ENCODE peak calls at places on chromosomes 13 and 19, in four cellular contexts. Q, N, T and I are unnamed samples.

GRCh38 chr13:88541993-88542392 is 870.8 kb downstream of the SLITRK5 start:
- DNase-seq in N (no peak), T (no peak), Q (no peak), I (no peak)

GRCh38 chr13:69935043-69935442 is 172.6 kb upstream of the ATXN8OS start:
- DNase-seq in N (peak; percentile 5), T (no peak), Q (peak; percentile 0), I (peak; percentile 76)

GRCh38 chr13:19927117-19927734 is 31.3 kb upstream of the ZMYM2 start:
- DNase-seq in N (peak; percentile 21), T (peak; percentile 24), Q (no peak), I (peak; percentile 75)

GRCh38 chr19:47228168-47228936 is 2.6 kb downstream of the BBC3 start:
- DNase-seq in N (peak; percentile 69), T (no peak), Q (peak; percentile 81), I (peak; percentile 59)

GRCh38 chr19:48445256-48445605 is 552 bp upstream of the GRWD1 start:
- DNase-seq in Q (peak; percentile 85), N (peak; percentile 82), T (peak; percentile 93), I (peak; percentile 81)

GRCh38 chr19:23882493-23882892 is 32.2 kb upstream of the ZNF726 start:
- DNase-seq in Q (no peak), T (no peak), N (peak; percentile 69), I (no peak)

GRCh38 chr19:45087531-45087930 is 5.4 kb upstream of the PPP1R37 start:
- DNase-seq in N (no peak), T (no peak), Q (no peak), I (no peak)

GRCh38 chr19:10603084-10603872 is 16.2 kb upstream of the AP1M2 start:
- DNase-seq in Q (peak; percentile 49), T (no peak), N (no peak), I (peak; percentile 92)

GRCh38 chr13:88176231-88176630 is 505.1 kb downstream of the SLITRK5 start:
- DNase-seq in N (no peak), Q (no peak), T (no peak), I (no peak)

GRCh38 chr19:10408511-10409291 is 5.4 kb upstream of the CDC37 start:
- DNase-seq in N (no peak), T (no peak), Q (no peak), I (no peak)

GRCh38 chr19:10568444-10568825 is 344 bp downstream of the CDKN2D start:
- DNase-seq in Q (peak; percentile 66), T (no peak), N (no peak), I (peak; percentile 66)

GRCh38 chr19:3975144-3975543 is 4.2 kb upstream of the DAPK3 start:
- DNase-seq in T (no peak), Q (no peak), N (no peak), I (no peak)

GRCh38 chr13:108855737-108856387 is 226.5 kb downstream of the MYO16 start:
- DNase-seq in N (no peak), Q (no peak), T (no peak), I (no peak)

GRCh38 chr13:23506071-23506820 is 64.0 kb upstream of the TNFRSF19 start:
- DNase-seq in T (peak; percentile 72), Q (no peak), N (no peak), I (peak; percentile 11)

GRCh38 chr19:58009666-58010301 is 7.2 kb upstream of the ZNF606 start:
- DNase-seq in T (peak; percentile 81), Q (peak; percentile 64), N (no peak), I (no peak)

GRCh38 chr13:112325142-112325808 is 50.9 kb upstream of the SPACA7 start:
- DNase-seq in Q (no peak), T (no peak), N (no peak), I (no peak)

GRCh38 chr13:105894711-105895110 is 640.8 kb downstream of the EFNB2 start:
- DNase-seq in Q (no peak), N (no peak), T (no peak), I (no peak)

GRCh38 chr13:75537401-75538365 is at the start of gene COMMD6:
- DNase-seq in N (peak; percentile 72), T (peak; percentile 92), Q (peak; percentile 83), I (peak; percentile 91)

GRCh38 chr19:38385804-38386257 is 2.0 kb downstream of the GGN start:
- DNase-seq in Q (no peak), N (no peak), T (no peak), I (no peak)

GRCh38 chr19:15701757-15702589 is 25.9 kb upstream of the OR10H2 start:
- DNase-seq in Q (no peak), T (no peak), N (peak; percentile 76), I (no peak)

GRCh38 chr13:112885782-112886268 is 83.2 kb upstream of the MCF2L start:
- DNase-seq in N (peak; percentile 71), Q (peak; percentile 63), T (peak; percentile 88), I (no peak)

GRCh38 chr13:96034662-96035061 is 18.5 kb downstream of the UGGT2 start:
- DNase-seq in T (no peak), N (no peak), Q (no peak), I (no peak)

GRCh38 chr13:59472134-59472533 is 691.6 kb downstream of the DIAPH3 start:
- DNase-seq in Q (no peak), T (peak; percentile 47), N (no peak), I (no peak)

GRCh38 chr13:39377699-39378098 is 225.3 kb downstream of the LHFPL6 start:
- DNase-seq in N (no peak), T (no peak), Q (no peak), I (no peak)

GRCh38 chr13:48492123-48493075 is 40.5 kb downstream of the RCBTB2 start:
- DNase-seq in Q (peak; percentile 53), T (no peak), N (no peak), I (peak; percentile 98)

GRCh38 chr13:113297370-113297871 is 382 bp downstream of the LAMP1 start:
- DNase-seq in Q (peak; percentile 40), N (no peak), T (peak; percentile 18), I (peak; percentile 74)

GRCh38 chr19:39192846-39193245 is 3.9 kb upstream of the NCCRP1 start:
- DNase-seq in T (no peak), Q (no peak), N (no peak), I (no peak)

GRCh38 chr19:42942187-42942789 is 5.3 kb upstream of the PSG7 start:
- DNase-seq in Q (peak; percentile 16), T (no peak), N (peak; percentile 6), I (peak; percentile 50)

GRCh38 chr19:38251564-38252051 is 4.6 kb downstream of the PPP1R14A start:
- DNase-seq in T (no peak), Q (no peak), N (no peak), I (no peak)

DNA sequence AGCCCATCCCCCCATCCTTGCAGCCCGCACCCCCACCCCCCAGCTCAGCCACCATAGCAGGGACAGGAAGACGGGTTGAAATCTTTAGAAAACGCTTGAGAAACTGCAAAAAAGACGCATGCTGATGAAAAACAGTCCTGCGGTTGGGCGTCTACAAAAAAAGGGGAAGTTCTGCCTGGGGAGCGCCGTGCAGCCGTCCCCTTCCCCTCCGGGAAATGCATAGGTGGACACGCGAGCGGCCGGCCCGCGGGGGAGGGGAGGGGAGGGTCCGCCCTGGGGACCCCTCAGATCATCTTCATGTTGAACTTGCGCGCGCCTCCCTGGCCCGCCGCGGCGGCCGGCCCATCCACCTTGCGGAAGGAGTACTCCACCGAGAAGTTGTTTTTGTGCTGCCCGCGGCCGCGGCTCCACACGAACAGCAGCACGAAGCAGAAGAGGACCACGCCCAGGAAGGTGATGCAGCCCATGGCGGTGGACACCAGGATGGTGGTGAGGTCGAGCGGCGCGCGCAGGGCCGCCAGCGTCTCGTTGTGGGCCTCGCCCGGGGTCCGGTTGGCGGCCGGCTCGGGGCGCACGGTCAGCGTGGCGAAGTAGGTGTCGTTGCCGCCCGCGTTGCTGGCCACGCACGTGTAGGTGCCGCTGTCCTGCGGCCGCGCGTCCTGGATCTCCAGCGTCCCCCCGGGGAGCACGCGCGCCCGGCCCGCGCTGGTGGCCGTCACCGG is 7.9 kb upstream of the PEAK3 start:
- DNase-seq in T (no peak), Q (peak; percentile 67), N (no peak), I (peak; percentile 85)
- H3K4me3 ChIP-seq in T (peak overlapping the region; percentile 7), Q (peak overlapping the region; percentile 43), N (no peak overlapping the region), I (peak overlapping the region; percentile 59)

DNA sequence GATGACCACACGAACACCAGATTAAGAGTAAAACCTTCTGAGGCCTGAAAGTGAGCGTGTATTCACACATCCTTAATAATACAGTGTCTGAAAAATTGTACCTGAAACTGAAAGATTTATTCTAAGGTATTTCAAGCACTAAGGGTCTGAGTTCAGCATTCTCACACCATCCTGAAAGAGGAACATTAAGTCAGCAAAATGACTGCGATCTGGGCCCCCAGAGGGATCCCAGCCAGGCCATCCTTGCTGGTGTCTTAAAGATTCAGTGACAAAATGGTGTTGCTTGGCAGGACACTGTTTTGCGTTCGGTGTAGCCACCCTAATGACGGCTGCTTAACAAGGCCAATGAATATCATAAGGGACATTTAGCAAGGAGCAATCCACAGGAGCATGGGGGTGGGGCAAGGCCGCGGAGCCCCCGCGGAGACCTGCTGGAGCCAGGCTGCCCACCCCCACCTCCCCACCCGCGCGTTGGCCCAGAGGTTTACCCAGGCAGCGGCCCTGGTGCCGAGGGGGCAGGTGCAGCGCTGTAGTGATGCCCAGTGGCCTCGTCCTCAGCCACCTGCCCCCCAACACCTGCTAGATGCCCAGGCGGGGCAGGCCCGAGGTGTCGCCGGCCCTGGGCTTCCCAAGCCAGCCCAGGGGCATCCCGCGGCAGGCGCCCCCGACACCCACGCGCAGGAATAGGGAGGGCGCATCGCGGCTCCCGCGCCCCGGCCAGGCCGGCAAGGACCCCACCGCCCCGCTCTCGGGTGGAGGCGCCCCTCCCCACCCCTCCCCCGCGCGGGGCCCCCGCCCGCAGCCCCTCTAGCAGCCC is 742 bp downstream of the NALCN start:
- DNase-seq in Q (no peak), T (no peak), N (no peak), I (no peak)
- H3K9ac ChIP-seq in Q (no peak overlapping the region), T (peak overlapping the region; percentile 23), N (no peak overlapping the region), I (no peak overlapping the region)

GRCh38 chr13:52849727-52850395 is 1.4 kb upstream of the PCDH8 start:
- DNase-seq in N (no peak), T (no peak), Q (no peak), I (no peak)

GRCh38 chr13:52848455-52849190 is at the start of gene PCDH8:
- DNase-seq in T (no peak), Q (no peak), N (no peak), I (no peak)

GRCh38 chr13:52852444-52852843 is 4.0 kb upstream of the PCDH8 start:
- DNase-seq in T (no peak), N (no peak), Q (no peak), I (no peak)

GRCh38 chr13:52851153-52851962 is 2.9 kb upstream of the PCDH8 start:
- DNase-seq in T (peak; percentile 7), N (peak; percentile 7), Q (no peak), I (no peak)

DNA sequence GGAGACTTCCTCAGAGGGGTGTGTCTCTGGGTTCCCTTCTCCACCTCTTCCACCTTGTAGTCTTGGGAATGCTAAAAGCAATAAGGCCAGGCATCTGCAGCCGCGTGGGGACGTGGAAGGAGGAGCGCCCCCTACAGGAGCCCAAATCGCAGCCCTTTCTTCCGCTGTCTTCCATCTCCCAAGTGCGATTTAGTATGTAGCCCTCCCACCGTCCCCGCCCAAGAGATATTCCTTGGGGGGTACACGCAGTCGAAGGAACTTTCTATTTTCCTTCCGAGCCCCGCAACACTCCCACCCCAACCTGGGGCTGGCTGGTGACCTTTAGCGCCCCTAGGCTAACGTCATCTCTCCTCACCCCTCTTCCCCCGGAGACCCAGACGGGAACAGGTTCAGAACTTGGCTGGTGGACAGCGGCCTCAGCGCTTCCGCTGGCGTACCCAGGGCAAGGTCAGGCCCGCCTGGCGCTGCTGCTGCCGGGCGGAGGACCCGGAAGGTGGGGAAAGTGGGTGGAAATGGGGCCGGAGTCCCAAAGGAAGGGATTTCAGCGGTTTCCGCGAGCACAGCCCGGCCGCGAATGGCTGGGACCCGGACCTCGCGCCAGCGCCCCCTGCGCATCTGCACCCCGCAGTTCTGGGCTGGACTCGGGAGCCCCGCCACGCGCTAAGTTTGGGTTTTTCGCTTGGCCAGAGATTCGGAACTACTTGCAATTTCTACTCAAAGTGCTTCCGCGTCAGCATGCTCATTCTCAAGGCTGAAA is 2.1 kb upstream of the PCDH8 start:
- DNase-seq in T (peak; percentile 36), Q (peak; percentile 3), N (peak; percentile 25), I (no peak)
- H3K27ac ChIP-seq in T (no peak overlapping the region), Q (no peak overlapping the region), N (no peak overlapping the region), I (no peak overlapping the region)

GRCh38 chr19:50030937-50031336 is 5.1 kb downstream of the ZNF473 start:
- DNase-seq in Q (no peak), T (no peak), N (no peak), I (no peak)
- H3K4me3 ChIP-seq in Q (no peak overlapping the region), T (no peak overlapping the region), N (no peak overlapping the region), I (no peak overlapping the region)